ENCODE peak calls at places on chromosome X, in ten cellular contexts. G is H1, I is stomach, B is SK-N-SH, J is HCT116, C is Panc1, X is breast epithelium, D is spleen, W is GM12891, N is sigmoid colon. Y is an unnamed sample.

GRCh38 chrX:71909956-71910355 is 689 bp upstream of the NHSL2 start:
- DNase-seq in I (no peak), B (no peak), W (no peak), G (no peak), D (no peak), N (peak), J (no peak), X (no peak), C (no peak), Y (no peak)

GRCh38 chrX:39475372-39475771 is 622.4 kb downstream of the BCOR start:
- DNase-seq in G (no peak), J (no peak), X (no peak), D (no peak), B (no peak), C (no peak), I (no peak), N (no peak), W (no peak), Y (no peak)

GRCh38 chrX:135484636-135485289 is 35.7 kb upstream of the INTS6L start:
- DNase-seq in I (no peak), G (no peak), D (no peak), X (no peak), C (peak), J (peak), B (peak), N (no peak), W (no peak), Y (peak)

GRCh38 chrX:13254076-13254785 is 65.6 kb downstream of the ATXN3L start:
- DNase-seq in D (peak), G (no peak), X (no peak), W (no peak), C (no peak), I (no peak), N (no peak), B (no peak), J (no peak), Y (peak)

GRCh38 chrX:26037367-26037766 is 100.8 kb upstream of the MAGEB18 start:
- DNase-seq in G (no peak), W (no peak), C (no peak), X (no peak), B (no peak), D (no peak), J (no peak), N (no peak), I (no peak), Y (no peak)

GRCh38 chrX:37684918-37685317 is 673 bp upstream of the XK start:
- DNase-seq in B (no peak), W (no peak), X (no peak), N (no peak), I (no peak), J (no peak), C (no peak), D (no peak), G (no peak), Y (no peak)

GRCh38 chrX:22325091-22325490 is 52.4 kb downstream of the CBLL2 start:
- DNase-seq in I (no peak), X (no peak), G (no peak), D (no peak), B (no peak), C (no peak), N (no peak), J (no peak), W (no peak), Y (no peak)

GRCh38 chrX:110449312-110449711 is 90.7 kb downstream of the RTL9 start:
- DNase-seq in X (no peak), W (no peak), C (no peak), B (no peak), J (no peak), D (no peak), N (no peak), I (no peak), G (no peak), Y (no peak)

GRCh38 chrX:150348365-150348764 is 14.8 kb upstream of the MAMLD1 start:
- DNase-seq in N (no peak), X (no peak), G (peak), B (no peak), I (no peak), W (no peak), D (no peak), J (no peak), C (no peak), Y (no peak)

GRCh38 chrX:68998716-68999115 is 166.5 kb downstream of the PJA1 start:
- DNase-seq in W (no peak), I (no peak), D (no peak), X (no peak), N (no peak), B (no peak), C (no peak), G (no peak), J (no peak), Y (no peak)

GRCh38 chrX:1600406-1601050 is 9.1 kb downstream of the AKAP17A start:
- DNase-seq in G (no peak), X (no peak), N (no peak), D (peak), J (no peak), C (no peak), I (no peak), B (no peak), W (no peak), Y (no peak)

GRCh38 chrX:11558972-11559371 is 106.7 kb downstream of the ARHGAP6 start:
- DNase-seq in J (peak), N (no peak), D (no peak), C (no peak), I (peak), G (no peak), W (peak), B (peak), X (no peak), Y (peak)

GRCh38 chrX:28794751-28795150 is 207.5 kb downstream of the IL1RAPL1 start:
- DNase-seq in X (no peak), B (no peak), D (no peak), W (no peak), I (no peak), J (no peak), G (no peak), N (no peak), C (no peak), Y (no peak)

GRCh38 chrX:133307637-133308485 is 89.7 kb upstream of the TFDP3 start:
- DNase-seq in B (no peak), N (no peak), G (peak), J (no peak), I (no peak), C (no peak), D (no peak), X (no peak), W (no peak), Y (no peak)

GRCh38 chrX:42495139-42495538 is 282.8 kb downstream of the PPP1R2C start:
- DNase-seq in I (no peak), D (no peak), X (no peak), C (no peak), B (no peak), N (no peak), G (no peak), J (no peak), W (no peak), Y (no peak)

GRCh38 chrX:109920325-109920724 is 82.6 kb upstream of the TMEM164 start:
- DNase-seq in G (no peak), C (no peak), I (no peak), B (peak), N (no peak), D (no peak), W (no peak), J (no peak), X (no peak), Y (no peak)

GRCh38 chrX:72475338-72475737 is 97.3 kb downstream of the HDAC8 start:
- DNase-seq in J (no peak), X (no peak), C (no peak), G (peak), N (no peak), D (no peak), I (no peak), W (no peak), B (no peak), Y (no peak)

GRCh38 chrX:13212191-13212651 is 107.6 kb downstream of the ATXN3L start:
- DNase-seq in I (no peak), G (no peak), B (no peak), C (no peak), D (no peak), X (no peak), J (no peak), W (no peak), N (no peak), Y (no peak)

DNA sequence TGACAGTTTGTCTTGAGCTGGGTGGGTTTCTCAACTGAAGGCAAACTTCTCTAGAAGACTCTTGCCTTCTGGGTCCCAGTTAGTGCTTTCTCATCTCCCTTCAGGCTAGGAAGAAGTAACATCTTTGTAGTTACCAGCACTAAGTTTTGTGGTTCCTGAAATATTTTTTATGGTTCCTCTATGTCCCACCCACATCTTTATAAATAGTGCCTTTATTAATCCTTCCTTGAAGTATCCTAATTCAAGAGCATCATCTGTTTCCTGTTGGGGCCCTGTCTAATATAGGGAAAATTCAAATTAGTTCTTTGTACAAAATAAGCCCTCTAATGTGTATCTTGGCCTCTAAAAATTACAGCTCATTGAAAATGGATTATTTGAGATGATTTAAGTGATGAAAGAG is 147.4 kb upstream of the MAOA start:
- DNase-seq in B (no peak), I (no peak), J (no peak), X (no peak), N (no peak), C (no peak), D (no peak), W (no peak), G (no peak), Y (no peak)
- TF ChIP-seq POLR2AphosphoS5 in B (no peak), I (no peak), J (no peak), X (no peak), N (no peak), C (no peak), D (no peak), W (no peak), G (no peak), Y (no peak)

DNA sequence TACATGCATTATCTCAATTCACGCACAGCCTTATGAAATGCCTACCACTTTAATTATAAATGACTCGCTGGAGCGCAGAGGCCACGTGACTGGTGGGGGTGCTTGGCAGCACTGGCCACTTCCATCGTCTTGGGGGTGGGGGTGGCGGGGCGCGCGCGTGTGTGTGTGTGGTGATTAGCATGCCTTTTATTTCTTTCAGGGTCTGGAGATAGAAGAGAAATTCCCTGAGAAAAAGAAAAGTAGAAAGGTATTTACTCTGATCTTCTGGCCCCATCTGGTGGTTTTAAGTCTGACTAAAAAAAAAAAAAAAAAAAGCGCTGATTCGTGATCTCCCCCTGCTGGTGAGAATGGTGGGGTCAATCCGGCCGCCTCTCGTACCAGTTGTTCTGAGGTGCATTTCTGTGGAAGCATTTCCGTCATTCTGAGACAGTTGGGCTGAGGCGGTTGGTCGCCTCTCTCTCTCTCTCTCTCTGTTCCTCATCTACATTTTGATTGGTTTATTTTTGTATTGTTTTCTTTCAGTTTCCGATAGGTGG is at the start of gene CCNB3:
- DNase-seq in C (peak), I (peak), J (peak), N (peak), W (peak), D (peak), X (peak), B (peak), G (no peak), Y (peak)
- TF ChIP-seq POLR2AphosphoS5 in C (no peak), I (no peak), J (peak), N (no peak), W (no peak), D (no peak), X (no peak), B (no peak), G (no peak), Y (no peak)

GRCh38 chrX:17403231-17403691 is 28.3 kb downstream of the NHS start:
- DNase-seq in D (no peak), B (no peak), I (peak), N (no peak), C (no peak), X (no peak), W (no peak), J (no peak), G (no peak), Y (no peak)
- TF ChIP-seq POLR2AphosphoS5 in D (no peak), B (no peak), I (peak), N (no peak), C (no peak), X (no peak), W (no peak), J (no peak), G (no peak), Y (no peak)

DNA sequence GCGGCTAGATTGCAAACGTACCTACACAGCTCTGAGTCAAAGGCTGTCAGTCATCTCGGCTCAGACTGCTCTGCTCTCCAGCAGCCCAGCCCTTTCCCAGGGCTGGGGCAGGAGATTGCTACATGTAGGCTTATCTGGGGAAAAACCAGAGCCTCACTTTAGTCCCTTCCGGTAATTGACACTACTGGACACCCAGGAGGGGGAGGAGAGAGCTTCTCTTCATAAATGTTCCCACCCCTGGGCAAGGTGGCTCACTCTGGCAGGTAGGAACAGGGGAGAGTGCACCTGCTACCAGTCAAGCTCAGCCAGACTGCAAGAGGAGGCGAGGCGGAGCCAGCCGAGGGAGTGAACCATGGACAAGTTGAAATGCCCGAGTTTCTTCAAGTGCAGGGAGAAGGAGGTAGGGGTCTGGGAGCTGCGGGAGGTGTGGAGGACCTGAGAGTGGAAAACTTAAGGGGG is at the start of gene SLC6A14:
- DNase-seq in C (no peak), G (no peak), W (no peak), I (peak), D (no peak), X (no peak), N (no peak), J (no peak), B (no peak), Y (no peak)
- TF ChIP-seq POLR2AphosphoS5 in C (no peak), G (no peak), W (no peak), I (no peak), D (no peak), X (no peak), N (no peak), J (no peak), B (no peak), Y (no peak)

DNA sequence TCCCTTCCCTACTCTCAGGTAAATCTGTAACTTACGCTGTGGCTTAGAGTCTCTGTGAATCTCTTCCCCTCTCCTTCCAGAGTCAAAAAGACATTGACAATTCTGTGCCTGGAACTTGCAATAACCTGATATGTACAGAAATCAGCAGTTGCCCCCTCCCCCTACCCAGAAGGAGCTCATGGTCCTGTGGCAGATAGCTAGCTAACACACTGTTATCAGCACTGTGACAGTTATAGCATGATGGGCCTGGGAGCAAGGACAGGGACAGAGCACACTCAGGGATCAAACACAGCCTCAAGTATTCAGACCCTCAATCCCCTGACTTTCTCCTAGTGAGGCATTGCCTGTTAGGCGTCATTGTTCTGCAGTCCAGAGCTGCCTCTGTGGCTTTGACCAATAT is 18.7 kb upstream of the MAGEA10 start:
- DNase-seq in D (no peak), J (no peak), X (no peak), N (no peak), W (no peak), B (no peak), G (no peak), I (no peak), C (no peak), Y (no peak)
- TF ChIP-seq POLR2AphosphoS5 in D (no peak), J (no peak), X (no peak), N (no peak), W (no peak), B (no peak), G (no peak), I (no peak), C (no peak), Y (no peak)